ENCODE peak calls at places on chromosomes 11 and 22, in seven cellular contexts. N is stimulated activated naive CD8-positive, alpha-beta T cell treated with anti-CD3 and anti-CD28 coated beads, Interleukin-15, amount 100 ng/mL, for 72 hours; B is B cell; I is HuH-7.5; K is effector CD4-positive, alpha-beta T cell; G is AG09309; L is substantia nigra. W is an unnamed sample.

GRCh38 chr11:119844808-119845207 is 115.8 kb upstream of the NECTIN1 start:
- DNase-seq in K (no peak), B (no peak), L (no peak), G (no peak), N (no peak), I (no peak), W (no peak)

GRCh38 chr22:28183078-28183870 is 264.2 kb upstream of the PITPNB start:
- DNase-seq in L (no peak), B (no peak), N (no peak), G (no peak), I (no peak), K (no peak), W (no peak)

GRCh38 chr11:120326228-120326627 is 1.1 kb downstream of the TLCD5 start:
- DNase-seq in L (no peak), N (no peak), I (no peak), B (no peak), K (no peak), G (peak), W (no peak)

GRCh38 chr22:20644071-20644642 is 129.8 kb upstream of the SERPIND1 start:
- DNase-seq in I (no peak), K (no peak), G (no peak), L (no peak), N (no peak), B (no peak), W (no peak)

GRCh38 chr11:18699848-18700261 is 1.3 kb downstream of the TMEM86A start:
- DNase-seq in N (no peak), L (peak), G (no peak), I (no peak), B (no peak), K (no peak), W (no peak)

GRCh38 chr11:42462558-42463310 is 849.1 kb upstream of the API5 start:
- DNase-seq in L (no peak), G (no peak), I (no peak), N (no peak), B (no peak), K (no peak), W (no peak)

GRCh38 chr11:119990306-119991021 is 147.4 kb downstream of the TRIM29 start:
- DNase-seq in N (no peak), L (peak), G (no peak), I (no peak), B (no peak), K (no peak), W (no peak)

GRCh38 chr11:75793966-75794365 is 21.0 kb upstream of the UVRAG start:
- DNase-seq in B (no peak), N (no peak), G (no peak), L (no peak), I (no peak), K (no peak), W (no peak)

GRCh38 chr22:25085156-25085555 is 114.5 kb upstream of the CRYBB3 start:
- DNase-seq in N (no peak), I (no peak), G (no peak), K (no peak), B (no peak), L (no peak), W (no peak)

GRCh38 chr22:30116362-30117117 is 36.3 kb downstream of the HORMAD2 start:
- DNase-seq in L (no peak), I (no peak), B (no peak), G (peak), N (no peak), K (no peak), W (no peak)

GRCh38 chr22:27194096-27194748 is 536.8 kb downstream of the MIAT start:
- DNase-seq in B (no peak), L (no peak), K (no peak), G (no peak), I (no peak), N (no peak), W (no peak)

GRCh38 chr11:118263109-118263508 is 988 bp downstream of the MPZL2 start:
- DNase-seq in K (no peak), L (no peak), I (no peak), G (no peak), B (no peak), N (no peak), W (no peak)

GRCh38 chr11:36231300-36231699 is 57.9 kb downstream of the COMMD9 start:
- DNase-seq in K (no peak), N (no peak), I (no peak), G (peak), B (no peak), L (no peak), W (no peak)

GRCh38 chr11:40161855-40162410 is 1297.5 kb downstream of the LRRC4C start:
- DNase-seq in I (no peak), G (no peak), B (no peak), N (no peak), K (no peak), L (peak), W (no peak)

GRCh38 chr11:123382555-123383074 is 47.5 kb upstream of the GRAMD1B start:
- DNase-seq in K (no peak), N (no peak), L (no peak), G (no peak), B (no peak), I (no peak), W (no peak)

GRCh38 chr11:65429724-65430405 is 7.3 kb downstream of the NEAT1 start:
- DNase-seq in G (peak), K (peak), I (no peak), L (peak), N (peak), B (no peak), W (peak)

GRCh38 chr11:10392680-10393079 is 62.4 kb upstream of the AMPD3 start:
- DNase-seq in L (no peak), I (no peak), N (no peak), G (no peak), B (no peak), K (no peak), W (no peak)

GRCh38 chr11:125129316-125129990 is 18.0 kb upstream of the TMEM218 start:
- DNase-seq in K (no peak), I (no peak), N (no peak), L (no peak), B (no peak), G (no peak), W (no peak)

GRCh38 chr11:29333993-29334780 is 682.6 kb downstream of the KCNA4 start:
- DNase-seq in K (no peak), L (no peak), I (peak), G (no peak), N (no peak), B (no peak), W (no peak)

GRCh38 chr11:69080361-69080973 is 31.7 kb downstream of the TPCN2 start:
- DNase-seq in B (no peak), I (no peak), L (no peak), N (no peak), G (no peak), K (no peak), W (no peak)

GRCh38 chr11:287821-288327 is 1.1 kb upstream of the PGGHG start:
- DNase-seq in L (no peak), N (no peak), B (peak), I (no peak), K (no peak), G (no peak), W (no peak)

GRCh38 chr11:3108183-3108721 is 51.0 kb upstream of the CARS1 start:
- DNase-seq in K (no peak), L (no peak), N (no peak), B (no peak), G (no peak), I (no peak), W (no peak)

GRCh38 chr22:37457093-37457893 is 28.9 kb downstream of the MFNG start:
- DNase-seq in B (peak), N (peak), K (peak), L (peak), G (no peak), I (peak), W (peak)

GRCh38 chr22:25081409-25081824 is 118.2 kb upstream of the CRYBB3 start:
- DNase-seq in K (peak), B (no peak), L (no peak), N (peak), G (no peak), I (peak), W (peak)

GRCh38 chr22:40156001-40156516 is 21.7 kb upstream of the TNRC6B start:
- DNase-seq in K (no peak), I (peak), L (no peak), B (no peak), G (no peak), N (no peak), W (no peak)

GRCh38 chr22:37148742-37149665 is 712 bp downstream of the IL2RB start:
- DNase-seq in I (no peak), B (no peak), G (no peak), K (no peak), L (no peak), N (no peak), W (no peak)

GRCh38 chr22:41998361-41999261 is at the start of gene WBP2NL:
- DNase-seq in N (peak), B (peak), G (peak), I (peak), K (peak), L (peak), W (peak)

GRCh38 chr11:798093-798713 is at the start of gene SLC25A22:
- DNase-seq in N (peak), I (peak), B (peak), L (peak), K (peak), G (no peak), W (peak)

GRCh38 chr11:72012091-72012630 is 13.5 kb downstream of the IL18BP start:
- DNase-seq in L (no peak), I (no peak), B (no peak), N (no peak), G (no peak), K (no peak), W (no peak)

GRCh38 chr11:100808904-100809491 is 121.9 kb downstream of the ARHGAP42 start:
- DNase-seq in I (no peak), N (no peak), G (peak), L (no peak), B (no peak), K (no peak), W (no peak)